ENCODE peak calls at places on chromosomes 2 and 18, in eight cellular contexts. E, J, Q, L, F, Y, U and G are unnamed samples. For H3K36me3, the result is how much of the 10 kb centered on the place peaks cover.

GRCh38 chr2:135093685-135094340 is 41.7 kb downstream of the RAB3GAP1 start:
- DNase-seq in U (no peak), Y (no peak), F (no peak), Q (no peak), J (no peak), L (no peak), E (no peak), G (no peak)

GRCh38 chr2:128646091-128646490 is 327.4 kb upstream of the HS6ST1 start:
- DNase-seq in J (no peak), Y (no peak), E (no peak), F (no peak), L (no peak), U (no peak), Q (no peak), G (no peak)

GRCh38 chr2:74227646-74228045 is 29.2 kb downstream of the MTHFD2 start:
- DNase-seq in Y (no peak), Q (no peak), E (peak), J (no peak), U (no peak), L (no peak), F (no peak), G (no peak)

GRCh38 chr2:4258563-4258962 is 555.2 kb downstream of the DCDC2C start:
- DNase-seq in F (no peak), U (no peak), J (peak), Q (no peak), Y (no peak), E (no peak), L (peak), G (no peak)

GRCh38 chr18:9701604-9702324 is 6.3 kb upstream of the RAB31 start:
- DNase-seq in L (no peak), Y (no peak), Q (no peak), F (no peak), J (no peak), U (no peak), E (no peak), G (no peak)

GRCh38 chr2:164522561-164522981 is 98.7 kb downstream of the GRB14 start:
- DNase-seq in E (no peak), U (no peak), Q (no peak), F (peak), Y (no peak), L (no peak), J (peak), G (no peak)

GRCh38 chr2:191065785-191066184 is 51.8 kb upstream of the STAT1 start:
- DNase-seq in U (no peak), Y (no peak), L (no peak), F (no peak), Q (no peak), E (no peak), J (no peak), G (no peak)

GRCh38 chr2:45044916-45045315 is 35.7 kb upstream of the SIX2 start:
- DNase-seq in U (no peak), Q (no peak), Y (no peak), F (no peak), L (no peak), J (no peak), E (no peak), G (no peak)

GRCh38 chr2:68466361-68466777 is 725 bp downstream of the FBXO48 start:
- DNase-seq in Y (peak), Q (no peak), L (no peak), J (peak), E (no peak), U (no peak), F (peak), G (peak)

GRCh38 chr2:54572636-54573531 is 116.8 kb downstream of the SPTBN1 start:
- DNase-seq in Q (no peak), Y (peak), F (peak), L (no peak), U (no peak), J (peak), E (no peak), G (no peak)

GRCh38 chr2:53827398-53828175 is 32.2 kb downstream of the GPR75 start:
- DNase-seq in Y (no peak), E (peak), F (peak), Q (no peak), J (no peak), L (no peak), U (no peak), G (no peak)

GRCh38 chr2:38168710-38169480 is 92.9 kb upstream of the CYP1B1 start:
- DNase-seq in L (no peak), Y (no peak), U (no peak), E (no peak), Q (no peak), J (peak), F (peak), G (no peak)

GRCh38 chr2:235024951-235025773 is 73.3 kb downstream of the SH3BP4 start:
- DNase-seq in F (peak), U (no peak), E (no peak), Q (no peak), Y (no peak), J (no peak), L (no peak), G (no peak)

GRCh38 chr18:36328385-36328858 is 30.9 kb downstream of the FHOD3 start:
- DNase-seq in L (no peak), Q (no peak), E (no peak), Y (no peak), U (no peak), J (no peak), F (no peak), G (no peak)

GRCh38 chr18:31206064-31206463 is 43.4 kb upstream of the DSC1 start:
- DNase-seq in Q (no peak), F (no peak), U (no peak), J (peak), L (no peak), Y (no peak), E (no peak), G (no peak)

GRCh38 chr2:240202616-240203015 is 62.2 kb upstream of the OTOS start:
- DNase-seq in Q (no peak), U (no peak), F (no peak), E (no peak), J (no peak), Y (no peak), L (no peak), G (no peak)

GRCh38 chr2:43344911-43345373 is 118.5 kb upstream of the ZFP36L2 start:
- DNase-seq in Y (no peak), E (no peak), J (no peak), L (no peak), F (no peak), U (no peak), Q (no peak), G (no peak)

GRCh38 chr2:98769784-98770183 is 38.9 kb upstream of the MGAT4A start:
- DNase-seq in U (no peak), L (no peak), J (peak), F (no peak), Q (no peak), Y (peak), E (no peak), G (peak)

GRCh38 chr2:222038086-222038802 is 260.6 kb downstream of the PAX3 start:
- DNase-seq in Y (no peak), E (no peak), L (peak), F (peak), Q (no peak), J (peak), U (no peak), G (no peak)

GRCh38 chr2:181008418-181008817 is 28.0 kb downstream of the UBE2E3 start:
- DNase-seq in L (no peak), Q (no peak), J (no peak), Y (no peak), F (no peak), E (no peak), U (no peak), G (no peak)

GRCh38 chr2:96099861-96100798 is 16.2 kb downstream of the ADRA2B start:
- DNase-seq in E (no peak), Q (no peak), U (peak), Y (no peak), J (no peak), L (no peak), F (no peak), G (no peak)

GRCh38 chr2:191917430-191917881 is 70.6 kb upstream of the CAVIN2 start:
- DNase-seq in F (peak), L (no peak), E (no peak), U (no peak), Q (no peak), J (no peak), Y (no peak), G (no peak)

GRCh38 chr2:12507295-12507694 is 209.4 kb upstream of the TRIB2 start:
- DNase-seq in U (no peak), F (peak), L (peak), Y (peak), Q (no peak), E (no peak), J (peak), G (no peak)

GRCh38 chr2:62084823-62085222 is 111.1 kb upstream of the B3GNT2 start:
- DNase-seq in F (no peak), Q (no peak), J (no peak), L (no peak), E (no peak), U (no peak), Y (no peak), G (no peak)

GRCh38 chr2:160928854-160929301 is 231.3 kb upstream of the TANK start:
- DNase-seq in Q (no peak), Y (no peak), F (peak), J (no peak), E (no peak), L (no peak), U (no peak), G (no peak)

GRCh38 chr18:28512357-28512756 is 335.4 kb upstream of the CDH2 start:
- DNase-seq in Q (no peak), L (no peak), E (no peak), Y (no peak), U (no peak), J (no peak), F (no peak), G (no peak)

GRCh38 chr2:158293722-158294121 is 162.8 kb downstream of the CCDC148 start:
- DNase-seq in Y (no peak), Q (no peak), U (no peak), F (no peak), L (no peak), J (no peak), E (no peak), G (no peak)

GRCh38 chr18:63111549-63112402 is 207.8 kb downstream of the BCL2 start:
- DNase-seq in Y (no peak), Q (peak), J (no peak), L (peak), F (no peak), U (no peak), E (peak), G (no peak)

GRCh38 chr18:42534313-42534712 is 579.3 kb downstream of the PIK3C3 start:
- DNase-seq in J (no peak), E (no peak), Q (no peak), U (no peak), L (peak), Y (no peak), F (no peak), G (no peak)

GRCh38 chr2:97659256-97660043 is 4.4 kb downstream of the ACTR1B start:
- DNase-seq in F (no peak), E (no peak), J (no peak), Y (no peak), Q (no peak), L (no peak), U (no peak), G (no peak)
- H3K36me3 ChIP-seq in F (under half), E (under half), J (under half), Y (half or more), Q (half or more), L (under half), U (under half), G (under half)

GRCh38 chr2:40101076-40101688 is 322.1 kb upstream of the THUMPD2 start:
- DNase-seq in Y (no peak), J (no peak), F (peak), L (no peak), E (no peak), U (no peak), Q (no peak), G (no peak)
- H3K27ac ChIP-seq in Y (no peak), J (no peak), F (peak), L (no peak), E (no peak), U (no peak), Q (no peak), G (no peak)

GRCh38 chr2:152620218-152620617 is 97.0 kb downstream of the PRPF40A start:
- DNase-seq in L (no peak), Q (no peak), F (no peak), U (peak), Y (no peak), J (no peak), E (no peak), G (no peak)
- H3K36me3 ChIP-seq in L (under half), Q (under half), F (under half), U (under half), Y (under half), J (under half), E (under half), G (under half)

GRCh38 chr2:120238728-120239487 is 13.7 kb upstream of the RALB start:
- DNase-seq in Q (peak), J (peak), L (no peak), E (no peak), U (peak), Y (no peak), F (peak), G (no peak)
- H3K27ac ChIP-seq in Q (no peak), J (peak), L (no peak), E (peak), U (peak), Y (no peak), F (peak), G (no peak)

DNA sequence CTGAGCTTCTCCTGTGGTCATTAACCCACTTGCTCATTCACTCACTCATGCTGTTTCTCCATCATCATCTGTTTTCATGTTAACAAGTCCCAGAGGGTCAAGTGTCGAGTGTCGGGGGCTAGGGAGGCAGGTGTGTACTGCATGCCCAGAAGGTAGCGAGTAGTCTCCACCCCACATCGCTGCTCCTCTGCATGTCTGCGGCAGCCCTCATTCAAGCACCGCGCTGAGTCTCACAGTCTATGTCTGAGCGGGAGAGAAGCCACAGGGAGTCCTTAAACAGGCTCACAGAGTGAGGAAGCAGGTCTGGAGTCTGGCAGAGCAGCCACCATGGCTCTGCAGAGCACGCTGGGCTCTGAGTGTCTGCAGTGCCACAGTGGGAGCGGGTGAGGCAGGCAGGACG is 121.3 kb upstream of the IL1R2 start:
- DNase-seq in J (no peak), E (no peak), L (no peak), F (no peak), Q (no peak), Y (no peak), U (no peak), G (no peak)
- H3K36me3 ChIP-seq in J (half or more), E (under half), L (half or more), F (under half), Q (half or more), Y (half or more), U (under half), G (half or more)

DNA sequence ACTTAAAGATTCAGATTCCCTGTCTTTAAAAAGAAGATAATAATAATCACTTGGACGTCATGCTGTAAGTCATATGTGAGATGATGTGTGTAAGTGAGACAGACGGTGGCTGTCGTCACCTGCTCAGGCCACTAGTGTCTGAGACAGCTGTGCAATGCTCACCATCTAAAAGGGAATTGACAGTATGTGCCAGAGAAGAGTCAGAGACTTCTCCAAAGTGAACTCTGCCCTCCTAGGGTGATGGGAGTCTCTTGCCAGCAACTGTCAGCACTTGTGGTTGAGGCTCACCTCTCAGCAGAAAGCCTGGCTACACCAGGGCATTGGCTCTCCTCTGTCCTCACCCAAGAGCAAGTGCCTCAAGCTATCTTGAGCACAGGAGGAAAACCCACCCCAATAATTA is 131.6 kb upstream of the DNAJC10 start:
- DNase-seq in E (peak), L (no peak), Y (no peak), F (no peak), J (no peak), Q (no peak), U (no peak), G (no peak)
- H3K27ac ChIP-seq in E (no peak), L (no peak), Y (no peak), F (no peak), J (no peak), Q (no peak), U (no peak), G (no peak)